ENCODE peak calls at places on chromosomes 5 and 9, in six cellular contexts. One of them, this sample, is unnamed.

GRCh38 chr5:73966411-73966810 is 340.4 kb downstream of the ARHGEF28 start:
- DNase-seq in GM12878: no peak
- DNase-seq in endothelial cell of umbilical vein: no peak
- DNase-seq in neural progenitor cell: no peak
- DNase-seq in HepG2: no peak
- DNase-seq in HCT116: no peak
- DNase-seq in this sample: no peak

GRCh38 chr5:34708777-34709176 is 52.6 kb downstream of the RAI14 start:
- DNase-seq in GM12878: no peak
- DNase-seq in endothelial cell of umbilical vein: no peak
- DNase-seq in neural progenitor cell: no peak
- DNase-seq in HepG2: no peak
- DNase-seq in HCT116: no peak
- DNase-seq in this sample: no peak

GRCh38 chr5:109454726-109455505 is 45.1 kb upstream of the PJA2 start:
- DNase-seq in GM12878: no peak
- DNase-seq in endothelial cell of umbilical vein: peak
- DNase-seq in neural progenitor cell: no peak
- DNase-seq in HepG2: no peak
- DNase-seq in HCT116: no peak
- DNase-seq in this sample: no peak

GRCh38 chr5:130222638-130223037 is 318.4 kb downstream of the CHSY3 start:
- DNase-seq in GM12878: no peak
- DNase-seq in endothelial cell of umbilical vein: peak
- DNase-seq in neural progenitor cell: no peak
- DNase-seq in HepG2: no peak
- DNase-seq in HCT116: no peak
- DNase-seq in this sample: no peak

GRCh38 chr5:133358271-133358670 is 254.1 kb downstream of the FSTL4 start:
- DNase-seq in GM12878: no peak
- DNase-seq in endothelial cell of umbilical vein: no peak
- DNase-seq in neural progenitor cell: no peak
- DNase-seq in HepG2: no peak
- DNase-seq in HCT116: no peak
- DNase-seq in this sample: no peak

GRCh38 chr5:7650755-7651154 is 200.2 kb downstream of the CFAP90 start:
- DNase-seq in GM12878: no peak
- DNase-seq in endothelial cell of umbilical vein: no peak
- DNase-seq in neural progenitor cell: no peak
- DNase-seq in HepG2: no peak
- DNase-seq in HCT116: no peak
- DNase-seq in this sample: no peak

GRCh38 chr9:86945868-86946711 is 1.2 kb downstream of the GAS1 start:
- DNase-seq in GM12878: no peak
- DNase-seq in endothelial cell of umbilical vein: peak
- DNase-seq in neural progenitor cell: peak
- DNase-seq in HepG2: no peak
- DNase-seq in HCT116: no peak
- DNase-seq in this sample: peak

GRCh38 chr9:129026442-129027223 is 1.5 kb downstream of the SH3GLB2 start:
- DNase-seq in GM12878: no peak
- DNase-seq in endothelial cell of umbilical vein: no peak
- DNase-seq in neural progenitor cell: peak
- DNase-seq in HepG2: peak
- DNase-seq in HCT116: no peak
- DNase-seq in this sample: peak

GRCh38 chr5:125967576-125967975 is 455.6 kb upstream of the GRAMD2B start:
- DNase-seq in GM12878: no peak
- DNase-seq in endothelial cell of umbilical vein: peak
- DNase-seq in neural progenitor cell: no peak
- DNase-seq in HepG2: no peak
- DNase-seq in HCT116: no peak
- DNase-seq in this sample: no peak

GRCh38 chr9:113886933-113887332 is 10.8 kb downstream of the ZNF618 start:
- DNase-seq in GM12878: no peak
- DNase-seq in endothelial cell of umbilical vein: peak
- DNase-seq in neural progenitor cell: no peak
- DNase-seq in HepG2: no peak
- DNase-seq in HCT116: no peak
- DNase-seq in this sample: no peak

GRCh38 chr9:28539432-28539831 is 966.2 kb upstream of the C9orf72 start:
- DNase-seq in GM12878: no peak
- DNase-seq in endothelial cell of umbilical vein: no peak
- DNase-seq in neural progenitor cell: no peak
- DNase-seq in HepG2: no peak
- DNase-seq in HCT116: no peak
- DNase-seq in this sample: no peak

GRCh38 chr5:134506054-134507039 is 19.1 kb upstream of the JADE2 start:
- DNase-seq in GM12878: no peak
- DNase-seq in endothelial cell of umbilical vein: no peak
- DNase-seq in neural progenitor cell: peak
- DNase-seq in HepG2: peak
- DNase-seq in HCT116: peak
- DNase-seq in this sample: no peak

GRCh38 chr5:138610468-138611294 is 35.5 kb upstream of the HSPA9 start:
- DNase-seq in GM12878: no peak
- DNase-seq in endothelial cell of umbilical vein: no peak
- DNase-seq in neural progenitor cell: peak
- DNase-seq in HepG2: no peak
- DNase-seq in HCT116: no peak
- DNase-seq in this sample: no peak

GRCh38 chr9:88775559-88775958 is 215.7 kb upstream of the S1PR3 start:
- DNase-seq in GM12878: no peak
- DNase-seq in endothelial cell of umbilical vein: peak
- DNase-seq in neural progenitor cell: no peak
- DNase-seq in HepG2: no peak
- DNase-seq in HCT116: no peak
- DNase-seq in this sample: no peak

GRCh38 chr5:143200781-143201398 is 202.6 kb downstream of the NR3C1 start:
- DNase-seq in GM12878: no peak
- DNase-seq in endothelial cell of umbilical vein: no peak
- DNase-seq in neural progenitor cell: no peak
- DNase-seq in HepG2: no peak
- DNase-seq in HCT116: no peak
- DNase-seq in this sample: no peak

GRCh38 chr9:130309689-130310455 is 44.3 kb downstream of the HMCN2 start:
- DNase-seq in GM12878: no peak
- DNase-seq in endothelial cell of umbilical vein: no peak
- DNase-seq in neural progenitor cell: no peak
- DNase-seq in HepG2: no peak
- DNase-seq in HCT116: no peak
- DNase-seq in this sample: no peak

GRCh38 chr5:10989577-10990263 is 228.7 kb upstream of the DAP start:
- DNase-seq in GM12878: no peak
- DNase-seq in endothelial cell of umbilical vein: no peak
- DNase-seq in neural progenitor cell: no peak
- DNase-seq in HepG2: no peak
- DNase-seq in HCT116: no peak
- DNase-seq in this sample: no peak

GRCh38 chr5:74116266-74116665 is 490.3 kb downstream of the ARHGEF28 start:
- DNase-seq in GM12878: no peak
- DNase-seq in endothelial cell of umbilical vein: no peak
- DNase-seq in neural progenitor cell: no peak
- DNase-seq in HepG2: no peak
- DNase-seq in HCT116: no peak
- DNase-seq in this sample: no peak

GRCh38 chr5:147040856-147041255 is 162.3 kb upstream of the PPP2R2B start:
- DNase-seq in GM12878: no peak
- DNase-seq in endothelial cell of umbilical vein: no peak
- DNase-seq in neural progenitor cell: no peak
- DNase-seq in HepG2: no peak
- DNase-seq in HCT116: no peak
- DNase-seq in this sample: no peak

GRCh38 chr9:86987900-86988299 is 40.6 kb upstream of the GAS1 start:
- DNase-seq in GM12878: no peak
- DNase-seq in endothelial cell of umbilical vein: no peak
- DNase-seq in neural progenitor cell: no peak
- DNase-seq in HepG2: no peak
- DNase-seq in HCT116: no peak
- DNase-seq in this sample: no peak

GRCh38 chr5:96885518-96886338 is 9.4 kb downstream of the ERAP2 start:
- DNase-seq in GM12878: peak
- DNase-seq in endothelial cell of umbilical vein: no peak
- DNase-seq in neural progenitor cell: no peak
- DNase-seq in HepG2: no peak
- DNase-seq in HCT116: no peak
- DNase-seq in this sample: no peak

GRCh38 chr9:2230362-2230761 is 215.2 kb downstream of the SMARCA2 start:
- DNase-seq in GM12878: no peak
- DNase-seq in endothelial cell of umbilical vein: no peak
- DNase-seq in neural progenitor cell: no peak
- DNase-seq in HepG2: no peak
- DNase-seq in HCT116: no peak
- DNase-seq in this sample: no peak

GRCh38 chr9:127637322-127637847 is 25.3 kb downstream of the STXBP1 start:
- DNase-seq in GM12878: no peak
- DNase-seq in endothelial cell of umbilical vein: peak
- DNase-seq in neural progenitor cell: no peak
- DNase-seq in HepG2: peak
- DNase-seq in HCT116: no peak
- DNase-seq in this sample: peak

GRCh38 chr9:87327567-87328125 is 170.0 kb upstream of the DAPK1 start:
- DNase-seq in GM12878: no peak
- DNase-seq in endothelial cell of umbilical vein: no peak
- DNase-seq in neural progenitor cell: no peak
- DNase-seq in HepG2: no peak
- DNase-seq in HCT116: no peak
- DNase-seq in this sample: peak

GRCh38 chr5:99258819-99259218 is 330.0 kb upstream of the CHD1 start:
- DNase-seq in GM12878: no peak
- DNase-seq in endothelial cell of umbilical vein: no peak
- DNase-seq in neural progenitor cell: no peak
- DNase-seq in HepG2: no peak
- DNase-seq in HCT116: no peak
- DNase-seq in this sample: no peak

DNA sequence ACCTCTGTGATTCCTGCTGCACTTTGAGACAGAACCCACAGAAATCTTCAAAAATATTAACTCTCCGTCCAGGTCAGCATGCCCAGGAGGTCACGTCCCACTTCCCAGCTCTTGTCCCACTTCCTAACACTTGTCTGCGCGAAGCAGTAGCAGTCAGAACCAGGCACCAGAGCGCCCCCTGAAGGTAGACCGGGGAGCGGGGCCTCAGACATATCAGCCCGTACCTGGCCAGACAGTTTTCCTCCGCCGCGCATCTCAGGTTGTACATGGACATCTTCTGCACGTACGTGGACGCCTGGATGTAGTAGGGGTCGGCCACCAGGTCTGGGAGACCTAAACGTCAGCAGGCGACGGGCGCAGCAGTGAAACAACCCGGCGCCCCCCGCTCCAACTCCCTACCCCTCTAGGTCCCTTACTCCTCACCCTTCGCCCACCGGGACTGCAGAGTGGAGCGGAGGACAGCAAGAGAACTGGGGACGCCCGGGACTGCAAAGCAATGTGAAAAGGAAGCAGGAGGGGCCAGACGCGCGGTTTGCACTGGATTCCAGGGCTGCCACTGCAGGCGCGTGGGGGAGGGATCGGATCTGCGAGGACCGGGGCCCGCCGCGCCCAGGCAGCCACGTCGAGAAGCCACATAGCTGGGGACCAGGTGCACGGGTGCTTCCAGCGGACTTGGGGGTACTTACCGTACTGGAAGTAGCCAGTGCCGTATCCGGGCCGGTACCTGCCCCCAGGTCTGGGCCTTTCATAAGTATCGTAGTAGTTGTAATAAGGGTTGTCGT is 1.2 kb downstream of the LOX start:
- DNase-seq in GM12878: no peak
- DNase-seq in endothelial cell of umbilical vein: peak
- DNase-seq in neural progenitor cell: peak
- DNase-seq in HepG2: peak
- DNase-seq in HCT116: no peak
- DNase-seq in this sample: peak
- TF ChIP-seq CTCF in GM12878: peak
- TF ChIP-seq CTCF in endothelial cell of umbilical vein: peak
- TF ChIP-seq CTCF in neural progenitor cell: peak
- TF ChIP-seq CTCF in HepG2: peak
- TF ChIP-seq CTCF in HCT116: no peak
- TF ChIP-seq CTCF in this sample: peak

GRCh38 chr5:128965011-128965637 is at the start of gene SLC27A6:
- DNase-seq in GM12878: no peak
- DNase-seq in endothelial cell of umbilical vein: no peak
- DNase-seq in neural progenitor cell: peak
- DNase-seq in HepG2: no peak
- DNase-seq in HCT116: peak
- DNase-seq in this sample: no peak

GRCh38 chr5:128966846-128967245 is 1.6 kb downstream of the SLC27A6 start:
- DNase-seq in GM12878: no peak
- DNase-seq in endothelial cell of umbilical vein: no peak
- DNase-seq in neural progenitor cell: no peak
- DNase-seq in HepG2: no peak
- DNase-seq in HCT116: no peak
- DNase-seq in this sample: no peak

GRCh38 chr5:128962211-128962610 is 3.1 kb upstream of the SLC27A6 start:
- DNase-seq in GM12878: no peak
- DNase-seq in endothelial cell of umbilical vein: no peak
- DNase-seq in neural progenitor cell: no peak
- DNase-seq in HepG2: no peak
- DNase-seq in HCT116: no peak
- DNase-seq in this sample: no peak

GRCh38 chr5:128965638-128966302 is 482 bp downstream of the SLC27A6 start:
- DNase-seq in GM12878: no peak
- DNase-seq in endothelial cell of umbilical vein: no peak
- DNase-seq in neural progenitor cell: no peak
- DNase-seq in HepG2: no peak
- DNase-seq in HCT116: no peak
- DNase-seq in this sample: no peak

GRCh38 chr5:128966375-128966774 is 1.1 kb downstream of the SLC27A6 start:
- DNase-seq in GM12878: no peak
- DNase-seq in endothelial cell of umbilical vein: no peak
- DNase-seq in neural progenitor cell: no peak
- DNase-seq in HepG2: no peak
- DNase-seq in HCT116: no peak
- DNase-seq in this sample: no peak
- H3K4me3 ChIP-seq in GM12878: no peak
- H3K4me3 ChIP-seq in endothelial cell of umbilical vein: no peak
- H3K4me3 ChIP-seq in neural progenitor cell: peak
- H3K4me3 ChIP-seq in HepG2: no peak
- H3K4me3 ChIP-seq in HCT116: no peak
- H3K4me3 ChIP-seq in this sample: no peak

DNA sequence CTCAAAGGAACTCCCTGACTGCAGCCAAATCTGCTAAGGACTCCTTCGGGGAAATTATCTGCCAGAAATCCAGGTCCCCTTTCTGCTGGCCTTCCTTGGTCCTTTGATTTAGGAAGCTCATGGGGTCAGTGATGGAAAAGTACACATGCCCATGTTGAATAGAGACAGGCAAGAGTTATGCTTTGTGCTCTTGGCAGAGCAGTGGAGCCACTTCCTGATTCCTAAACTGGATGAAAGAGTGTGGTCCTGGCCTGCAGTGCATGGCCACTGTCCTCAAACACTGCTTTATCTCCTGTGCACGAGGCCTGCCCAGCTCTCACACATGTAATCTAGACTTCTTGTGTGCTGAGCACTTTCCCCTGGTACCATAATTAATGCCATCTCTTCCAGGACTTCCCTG is 2.0 kb upstream of the EBF1 start:
- DNase-seq in GM12878: no peak
- DNase-seq in endothelial cell of umbilical vein: no peak
- DNase-seq in neural progenitor cell: no peak
- DNase-seq in HepG2: no peak
- DNase-seq in HCT116: no peak
- DNase-seq in this sample: no peak
- TF ChIP-seq EZH2 in GM12878: no peak
- TF ChIP-seq EZH2 in endothelial cell of umbilical vein: no peak
- TF ChIP-seq EZH2 in neural progenitor cell: no peak
- TF ChIP-seq EZH2 in HepG2: no peak
- TF ChIP-seq EZH2 in HCT116: no peak
- TF ChIP-seq EZH2 in this sample: no peak

GRCh38 chr5:94849821-94850736 is 231.6 kb downstream of the SLF1 start:
- DNase-seq in GM12878: peak
- DNase-seq in endothelial cell of umbilical vein: peak
- DNase-seq in neural progenitor cell: peak
- DNase-seq in HepG2: peak
- DNase-seq in HCT116: peak
- DNase-seq in this sample: peak
- TF ChIP-seq CTCF in GM12878: peak
- TF ChIP-seq CTCF in endothelial cell of umbilical vein: peak
- TF ChIP-seq CTCF in neural progenitor cell: peak
- TF ChIP-seq CTCF in HepG2: peak
- TF ChIP-seq CTCF in HCT116: peak
- TF ChIP-seq CTCF in this sample: peak